ENCODE peak calls at places on chromosomes 4 and X, in seven cellular contexts. F, Y, L, D, P, A and S are unnamed samples.

GRCh38 chrX:119190736-119191282 is 45.3 kb upstream of the PGRMC1 start:
- DNase-seq in L (no peak), Y (no peak), F (no peak), P (no peak), A (no peak), D (no peak), S (no peak)

GRCh38 chr4:136400829-136401228 is 1131.5 kb downstream of the PCDH18 start:
- DNase-seq in A (no peak), F (no peak), Y (no peak), D (no peak), P (no peak), L (no peak), S (no peak)

GRCh38 chrX:42123369-42123768 is 200.0 kb upstream of the CASK start:
- DNase-seq in L (no peak), P (no peak), Y (no peak), D (no peak), A (no peak), F (no peak), S (no peak)

GRCh38 chrX:98231003-98231402 is 1347.3 kb downstream of the RPA4 start:
- DNase-seq in A (no peak), L (no peak), Y (no peak), F (no peak), D (no peak), P (no peak), S (no peak)

GRCh38 chrX:107565005-107565404 is 63.3 kb upstream of the PRPS1 start:
- DNase-seq in Y (no peak), P (no peak), A (no peak), F (no peak), L (no peak), D (no peak), S (no peak)

GRCh38 chrX:30317308-30317707 is 8.1 kb upstream of the NR0B1 start:
- DNase-seq in D (no peak), L (no peak), P (no peak), A (no peak), Y (no peak), F (no peak), S (no peak)

GRCh38 chrX:124217289-124218251 is 114.9 kb upstream of the TEX13D start:
- DNase-seq in D (peak), Y (peak), P (no peak), F (peak), L (no peak), A (no peak), S (peak)

GRCh38 chr4:83216856-83217683 is 67.5 kb downstream of the COQ2 start:
- DNase-seq in L (no peak), D (no peak), F (no peak), A (no peak), P (no peak), Y (no peak), S (no peak)

GRCh38 chr4:10762541-10762940 is 78.0 kb upstream of the CLNK start:
- DNase-seq in D (peak), L (no peak), P (no peak), Y (no peak), F (no peak), A (no peak), S (peak)

GRCh38 chrX:8672176-8672575 is 59.8 kb downstream of the ANOS1 start:
- DNase-seq in L (no peak), F (no peak), Y (no peak), D (no peak), A (no peak), P (no peak), S (no peak)

GRCh38 chr4:22500128-22500611 is 15.7 kb downstream of the ADGRA3 start:
- DNase-seq in D (peak), Y (no peak), A (no peak), P (no peak), L (peak), F (no peak), S (peak)

GRCh38 chrX:53704294-53704693 is 17.8 kb upstream of the HUWE1 start:
- DNase-seq in L (no peak), P (no peak), A (no peak), F (no peak), Y (no peak), D (no peak), S (no peak)

GRCh38 chr4:123393696-123394095 is 2.9 kb upstream of the SPRY1 start:
- DNase-seq in Y (no peak), P (no peak), F (no peak), D (no peak), L (no peak), A (no peak), S (no peak)

GRCh38 chrX:152915541-152916241 is 17.8 kb downstream of the ZNF185 start:
- DNase-seq in L (no peak), A (no peak), Y (no peak), P (no peak), F (no peak), D (peak), S (peak)

GRCh38 chrX:71367396-71367795 is 1.2 kb downstream of the TAF1 start:
- DNase-seq in P (no peak), Y (no peak), F (no peak), L (no peak), D (no peak), A (no peak), S (no peak)

GRCh38 chr4:7549866-7550265 is 115.1 kb upstream of the PSAPL1 start:
- DNase-seq in Y (no peak), P (no peak), F (no peak), D (no peak), A (no peak), L (no peak), S (no peak)

GRCh38 chrX:112779139-112779538 is 61.5 kb downstream of the AMOT start:
- DNase-seq in A (no peak), F (no peak), Y (no peak), D (no peak), P (no peak), L (no peak), S (no peak)

GRCh38 chr4:43776371-43776770 is 672.2 kb downstream of the KCTD8 start:
- DNase-seq in Y (no peak), A (no peak), L (no peak), D (no peak), P (no peak), F (no peak), S (no peak)

GRCh38 chr4:81827568-81828202 is 356.0 kb upstream of the RASGEF1B start:
- DNase-seq in P (no peak), Y (no peak), L (no peak), A (no peak), F (no peak), D (no peak), S (no peak)

GRCh38 chrX:24341795-24342194 is 18.6 kb upstream of the SUPT20HL1 start:
- DNase-seq in P (no peak), Y (no peak), L (no peak), D (peak), F (no peak), A (no peak), S (peak)